ENCODE peak calls at places on chromosomes 16 and 17, in seven cellular contexts. G, T, J, L, R, E and S are unnamed samples.

GRCh38 chr16:66930189-66930588 is 4.0 kb downstream of the CIAO2B start:
- DNase-seq in L (no peak), T (no peak), G (peak), E (peak), R (peak), J (no peak), S (peak)

GRCh38 chr17:16259926-16260325 is 42.9 kb downstream of the PIGL start:
- DNase-seq in L (no peak), R (no peak), J (no peak), E (no peak), G (no peak), T (no peak), S (no peak)

GRCh38 chr17:33389506-33390141 is 96.5 kb upstream of the ASIC2 start:
- DNase-seq in J (no peak), E (peak), T (no peak), R (peak), L (no peak), G (no peak), S (no peak)

GRCh38 chr16:28283798-28284577 is 8.3 kb upstream of the SBK1 start:
- DNase-seq in J (no peak), G (no peak), L (no peak), R (no peak), T (no peak), E (no peak), S (no peak)

GRCh38 chr16:27642753-27643152 is 92.8 kb downstream of the KATNIP start:
- DNase-seq in G (no peak), J (no peak), T (no peak), L (no peak), R (peak), E (peak), S (peak)

GRCh38 chr17:61279476-61280145 is 120.0 kb upstream of the TBX2 start:
- DNase-seq in T (no peak), E (no peak), L (no peak), J (no peak), R (peak), G (no peak), S (no peak)

GRCh38 chr17:17942846-17943245 is 29.4 kb downstream of the TOM1L2 start:
- DNase-seq in L (no peak), E (peak), G (no peak), R (peak), T (no peak), J (no peak), S (peak)

GRCh38 chr16:30409125-30410060 is 2.0 kb downstream of the ZNF771 start:
- DNase-seq in T (no peak), E (peak), L (peak), G (peak), R (peak), J (peak), S (peak)

GRCh38 chr16:18050234-18050633 is 286.3 kb downstream of the NPIPA8 start:
- DNase-seq in L (no peak), R (no peak), T (no peak), J (no peak), G (no peak), E (no peak), S (no peak)

GRCh38 chr17:78664476-78665384 is 87.5 kb upstream of the DNAH17 start:
- DNase-seq in E (peak), T (no peak), R (no peak), J (no peak), L (no peak), G (no peak), S (no peak)

GRCh38 chr16:65828296-65828695 is 538.2 kb upstream of the CDH5 start:
- DNase-seq in E (no peak), L (no peak), R (no peak), G (no peak), T (no peak), J (no peak), S (no peak)

GRCh38 chr16:25143898-25144297 is 32.4 kb downstream of the LCMT1 start:
- DNase-seq in J (no peak), E (no peak), L (peak), G (no peak), T (no peak), R (no peak), S (peak)

GRCh38 chr17:2713881-2714280 is 2.3 kb upstream of the CLUH start:
- DNase-seq in E (no peak), G (no peak), R (no peak), L (no peak), J (no peak), T (no peak), S (no peak)

GRCh38 chr17:41492771-41493170 is 3.1 kb upstream of the KRT36 start:
- DNase-seq in L (no peak), J (no peak), E (peak), T (no peak), G (no peak), R (peak), S (peak)

GRCh38 chr16:52912565-52913173 is 140.0 kb downstream of the CHD9NB start:
- DNase-seq in G (peak), E (peak), L (peak), J (no peak), T (no peak), R (peak), S (peak)

GRCh38 chr17:1143573-1143972 is 36.2 kb downstream of the ABR start:
- DNase-seq in L (no peak), T (no peak), G (no peak), R (peak), E (peak), J (no peak), S (no peak)

GRCh38 chr17:81433656-81434055 is 38.4 kb downstream of the BAHCC1 start:
- DNase-seq in L (no peak), R (no peak), J (no peak), T (no peak), G (no peak), E (no peak), S (no peak)

GRCh38 chr17:48612854-48613691 is 2.0 kb downstream of the HOXB8 start:
- DNase-seq in R (peak), G (no peak), L (no peak), T (no peak), J (no peak), E (peak), S (no peak)

DNA sequence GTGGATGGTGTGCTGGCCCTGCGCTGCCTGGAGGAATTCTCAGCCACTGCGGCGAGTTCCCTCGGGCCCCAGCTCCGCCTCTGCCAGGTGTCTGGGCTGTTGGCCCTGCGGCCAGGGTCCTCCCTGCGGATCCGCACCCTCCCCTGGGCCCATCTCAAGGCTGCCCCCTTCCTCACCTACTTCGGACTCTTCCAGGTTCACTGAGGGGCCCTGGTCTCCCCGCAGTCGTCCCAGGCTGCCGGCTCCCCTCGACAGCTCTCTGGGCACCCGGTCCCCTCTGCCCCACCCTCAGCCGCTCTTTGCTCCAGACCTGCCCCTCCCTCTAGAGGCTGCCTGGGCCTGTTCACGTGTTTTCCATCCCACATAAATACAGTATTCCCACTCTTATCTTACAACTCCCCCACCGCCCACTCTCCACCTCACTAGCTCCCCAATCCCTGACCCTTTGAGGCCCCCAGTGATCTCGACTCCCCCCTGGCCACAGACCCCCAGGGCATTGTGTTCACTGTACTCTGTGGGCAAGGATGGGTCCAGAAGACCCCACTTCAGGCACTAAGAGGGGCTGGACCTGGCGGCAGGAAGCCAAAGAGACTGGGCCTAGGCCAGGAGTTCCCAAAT is 1.3 kb upstream of the TNFSF13 start:
- DNase-seq in T (peak), E (no peak), J (no peak), G (peak), R (no peak), L (no peak), S (no peak)
- TF ChIP-seq CTCF in T (no peak), E (no peak), J (no peak), G (no peak), R (no peak), L (no peak), S (no peak)

DNA sequence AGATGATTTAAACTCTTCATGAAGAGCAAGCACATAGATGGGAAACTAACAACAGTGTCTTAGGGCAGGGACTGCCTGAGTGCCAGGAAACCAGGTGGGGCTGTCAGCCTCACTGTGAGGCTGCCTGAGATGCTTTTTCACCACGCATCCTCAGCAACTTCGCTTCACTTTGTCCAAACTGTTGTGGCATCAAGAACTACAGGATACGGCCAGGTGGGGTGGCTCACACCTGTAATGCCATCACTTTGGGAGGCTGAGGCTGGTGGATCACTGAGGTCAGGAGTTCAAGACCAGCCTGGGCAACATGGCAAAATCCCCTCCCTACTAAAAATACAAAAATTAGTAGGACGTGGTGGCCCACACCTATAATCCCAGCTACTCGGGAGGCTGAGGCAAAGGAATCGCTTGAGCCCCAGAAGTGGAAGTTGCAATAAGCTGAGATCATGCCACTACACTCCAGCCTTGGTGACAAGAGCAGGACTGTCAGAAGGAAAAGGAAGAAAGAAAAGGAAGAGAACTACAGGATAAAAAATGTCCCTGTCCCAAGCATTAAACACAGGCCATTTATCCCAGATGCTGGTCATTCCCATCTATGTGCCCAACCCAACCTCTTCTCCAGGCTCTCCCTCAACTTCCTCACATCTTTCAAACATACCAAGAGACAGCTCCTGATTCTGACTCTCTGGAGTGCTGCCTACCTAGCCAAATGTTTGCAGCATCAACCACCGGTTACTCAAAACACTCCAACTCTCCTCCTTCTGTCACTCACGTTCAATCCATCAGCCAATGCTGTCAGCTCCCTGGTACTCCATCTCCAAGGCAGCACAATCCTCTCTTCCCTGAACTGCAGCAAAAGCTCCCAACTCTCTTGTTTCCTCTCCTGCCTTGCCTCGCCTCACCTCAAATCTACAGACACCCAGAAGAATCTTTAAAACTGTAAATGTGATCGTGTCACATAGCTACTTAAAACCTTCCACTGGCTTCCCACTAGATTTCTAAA is 1.6 kb downstream of the EIF4A3 start:
- DNase-seq in J (no peak), L (no peak), E (no peak), G (no peak), R (no peak), T (no peak), S (no peak)
- TF ChIP-seq CTCF in J (no peak), L (no peak), E (no peak), G (no peak), R (no peak), T (no peak), S (no peak)

GRCh38 chr17:77148959-77149510 is 8.3 kb downstream of the SEC14L1 start:
- DNase-seq in G (no peak), J (no peak), T (no peak), E (no peak), R (no peak), L (no peak), S (no peak)

GRCh38 chr17:77151236-77151635 is 10.5 kb downstream of the SEC14L1 start:
- DNase-seq in E (no peak), R (peak), J (no peak), T (no peak), G (no peak), L (no peak), S (no peak)

GRCh38 chr17:77155125-77155524 is 14.4 kb downstream of the SEC14L1 start:
- DNase-seq in R (no peak), L (no peak), E (no peak), G (no peak), T (no peak), J (no peak), S (no peak)

GRCh38 chr17:77153487-77153886 is 12.7 kb downstream of the SEC14L1 start:
- DNase-seq in E (no peak), J (no peak), G (no peak), R (peak), T (no peak), L (no peak), S (peak)

GRCh38 chr17:77154187-77154586 is 13.4 kb downstream of the SEC14L1 start:
- DNase-seq in J (no peak), G (no peak), T (no peak), L (no peak), E (no peak), R (no peak), S (no peak)
- TF ChIP-seq CTCF in J (no peak), G (no peak), T (no peak), L (no peak), E (no peak), R (no peak), S (no peak)

GRCh38 chr17:6276711-6277110 is 158.2 kb downstream of the AIPL1 start:
- DNase-seq in J (no peak), G (no peak), L (no peak), T (no peak), R (no peak), E (no peak), S (no peak)
- TF ChIP-seq CTCF in J (no peak), G (no peak), L (no peak), T (no peak), R (no peak), E (no peak), S (no peak)

GRCh38 chr17:28878981-28879380 is 18.6 kb downstream of the FLOT2 start:
- DNase-seq in E (peak), R (peak), L (no peak), T (no peak), J (no peak), G (peak), S (peak)
- TF ChIP-seq CTCF in E (peak), R (peak), L (no peak), T (no peak), J (no peak), G (peak), S (peak)

GRCh38 chr16:84845496-84846002 is 25.8 kb downstream of the CRISPLD2 start:
- DNase-seq in T (no peak), L (no peak), E (no peak), G (no peak), R (no peak), J (no peak), S (no peak)
- TF ChIP-seq CTCF in T (no peak), L (no peak), E (no peak), G (no peak), R (no peak), J (no peak), S (no peak)

GRCh38 chr17:57356722-57357391 is 100.5 kb downstream of the MSI2 start:
- DNase-seq in J (no peak), G (peak), E (no peak), L (no peak), T (no peak), R (peak), S (no peak)
- TF ChIP-seq CTCF in J (no peak), G (no peak), E (no peak), L (no peak), T (no peak), R (no peak), S (no peak)